ENCODE peak calls at places on chromosome 16, in ten cellular contexts. C is DMS53; Q is psoas muscle; I is choroid plexus epithelial cell; U is mucosa of descending colon; X is WTC11; K is activated T-helper 1 cell treated with anti-CD3 and anti-CD28 coated beads, Interleukin-2, amount 50 U/mL, for 16 hours; L is GM13977; E is foreskin melanocyte; G is NCI-H1105. P is an unnamed sample.

GRCh38 chr16:9436175-9436574 is 344.7 kb downstream of the HAPSTR1 start:
- DNase-seq in Q (no peak), I (no peak), G (no peak), U (no peak), L (no peak), E (no peak), C (no peak), X (no peak), K (no peak), P (no peak)

GRCh38 chr16:31016018-31016417 is 5.6 kb upstream of the STX1B start:
- DNase-seq in C (no peak), K (no peak), Q (no peak), U (no peak), G (no peak), X (no peak), L (no peak), I (no peak), E (no peak), P (no peak)

GRCh38 chr16:84027607-84028006 is 15.0 kb downstream of the SLC38A8 start:
- DNase-seq in Q (no peak), U (no peak), G (no peak), L (no peak), X (no peak), K (no peak), E (no peak), C (no peak), I (no peak), P (no peak)

GRCh38 chr16:89453662-89454321 is 36.6 kb downstream of the ANKRD11 start:
- DNase-seq in I (no peak), Q (peak), U (no peak), K (no peak), E (no peak), G (no peak), L (no peak), X (no peak), C (no peak), P (peak)

GRCh38 chr16:89822188-89823086 is 5.8 kb upstream of the SPIRE2 start:
- DNase-seq in I (peak), Q (no peak), U (peak), K (no peak), L (no peak), G (no peak), X (no peak), C (peak), E (no peak), P (no peak)

GRCh38 chr16:58114827-58115825 is 14.1 kb downstream of the CFAP20 start:
- DNase-seq in L (no peak), K (no peak), U (no peak), E (no peak), X (no peak), I (peak), Q (no peak), C (peak), G (no peak), P (no peak)

GRCh38 chr16:87297918-87298631 is 19.1 kb downstream of the C16orf95 start:
- DNase-seq in Q (no peak), C (peak), X (peak), L (peak), K (no peak), E (no peak), I (peak), G (no peak), U (no peak), P (peak)

GRCh38 chr16:56357291-56357764 is 68.0 kb downstream of the AMFR start:
- DNase-seq in G (no peak), U (peak), C (peak), X (peak), Q (no peak), E (no peak), I (peak), K (no peak), L (no peak), P (no peak)

GRCh38 chr16:1474471-1474795 is 395 bp downstream of the CLCN7 start:
- DNase-seq in C (no peak), U (no peak), G (no peak), X (no peak), I (no peak), K (no peak), L (no peak), E (no peak), Q (no peak), P (no peak)

GRCh38 chr16:82954224-82954929 is 327.6 kb downstream of the CDH13 start:
- DNase-seq in L (no peak), G (no peak), Q (no peak), I (peak), E (no peak), U (no peak), C (no peak), K (no peak), X (no peak), P (no peak)

GRCh38 chr16:88595101-88595500 is 24.9 kb downstream of the ZC3H18 start:
- DNase-seq in K (no peak), C (no peak), Q (no peak), G (no peak), I (no peak), U (no peak), E (no peak), L (no peak), X (no peak), P (no peak)

GRCh38 chr16:11379420-11379819 is 34.2 kb downstream of the RMI2 start:
- DNase-seq in Q (no peak), K (no peak), G (no peak), U (peak), E (no peak), X (no peak), I (no peak), C (no peak), L (peak), P (no peak)

GRCh38 chr16:20911361-20911760 is 10.8 kb downstream of the LYRM1 start:
- DNase-seq in C (peak), K (no peak), X (no peak), L (no peak), I (no peak), U (no peak), Q (no peak), E (no peak), G (no peak), P (no peak)

GRCh38 chr16:78894872-78895271 is 705.7 kb downstream of the MAF start:
- DNase-seq in Q (no peak), E (no peak), K (no peak), L (no peak), C (no peak), I (no peak), X (no peak), U (no peak), G (no peak), P (no peak)

GRCh38 chr16:73063284-73063733 is 15.4 kb upstream of the ZFHX3 start:
- DNase-seq in K (no peak), E (no peak), G (no peak), Q (no peak), C (no peak), I (no peak), L (no peak), U (no peak), X (no peak), P (no peak)

GRCh38 chr16:85912271-85912974 is 13.5 kb downstream of the IRF8 start:
- DNase-seq in Q (no peak), U (no peak), E (no peak), X (no peak), L (no peak), I (peak), G (no peak), K (no peak), C (no peak), P (no peak)

GRCh38 chr16:87416826-87417471 is 24.8 kb downstream of the MAP1LC3B start:
- DNase-seq in G (no peak), L (no peak), U (no peak), K (no peak), X (no peak), I (peak), C (peak), E (no peak), Q (no peak), P (no peak)

GRCh38 chr16:48165961-48166578 is 10.3 kb upstream of the ABCC12 start:
- DNase-seq in G (no peak), K (no peak), X (no peak), C (no peak), E (peak), L (no peak), Q (no peak), U (no peak), I (peak), P (no peak)

GRCh38 chr16:2205967-2206313 is 686 bp downstream of the MLST8 start:
- DNase-seq in L (no peak), U (peak), I (no peak), K (no peak), G (no peak), X (no peak), C (peak), Q (no peak), E (no peak), P (no peak)

GRCh38 chr16:85984211-85984880 is 85.4 kb downstream of the IRF8 start:
- DNase-seq in G (no peak), K (no peak), X (no peak), E (no peak), U (no peak), C (no peak), Q (no peak), L (no peak), I (no peak), P (no peak)